ENCODE peak calls at places on chromosomes 11 and 22, in six cellular contexts. V is AG04450, P is fibroblast of lung, R is GM13976, Z is heart left ventricle, L is Peyer's patch. I is an unnamed sample.

GRCh38 chr11:10896493-10896892 is 38.6 kb upstream of the ZBED5 start:
- DNase-seq in V (no peak), P (no peak), R (no peak), Z (no peak), L (no peak), I (no peak)

GRCh38 chr22:42202669-42203068 is 67.8 kb downstream of the TCF20 start:
- DNase-seq in V (peak), P (peak), R (no peak), Z (no peak), L (no peak), I (no peak)

GRCh38 chr22:20319041-20319744 is 667 bp downstream of the DGCR6L start:
- DNase-seq in V (no peak), P (no peak), R (no peak), Z (no peak), L (no peak), I (no peak)

GRCh38 chr11:86508604-86509471 is 134.2 kb downstream of the CCDC81 start:
- DNase-seq in V (no peak), P (peak), R (no peak), Z (no peak), L (no peak), I (no peak)

GRCh38 chr11:118742304-118742703 is 48.7 kb downstream of the DDX6 start:
- DNase-seq in V (no peak), P (no peak), R (no peak), Z (no peak), L (no peak), I (no peak)

GRCh38 chr22:19904881-19905618 is 36.5 kb upstream of the COMT start:
- DNase-seq in V (no peak), P (no peak), R (no peak), Z (no peak), L (no peak), I (no peak)

GRCh38 chr11:30579776-30580175 is 6.4 kb downstream of the MPPED2 start:
- DNase-seq in V (no peak), P (no peak), R (no peak), Z (no peak), L (no peak), I (no peak)

GRCh38 chr22:19815093-19815822 is 39.4 kb downstream of the GNB1L start:
- DNase-seq in V (no peak), P (no peak), R (no peak), Z (no peak), L (no peak), I (no peak)

GRCh38 chr11:73297231-73297590 is 10.9 kb upstream of the ARHGEF17 start:
- DNase-seq in V (no peak), P (no peak), R (no peak), Z (no peak), L (no peak), I (no peak)

GRCh38 chr11:43410394-43410793 is 51.7 kb downstream of the TTC17 start:
- DNase-seq in V (no peak), P (no peak), R (no peak), Z (no peak), L (no peak), I (no peak)

GRCh38 chr11:92510591-92510990 is 286.0 kb downstream of the FAT3 start:
- DNase-seq in V (no peak), P (no peak), R (no peak), Z (no peak), L (no peak), I (no peak)

GRCh38 chr11:6900327-6900999 is 8.2 kb upstream of the OR2D2 start:
- DNase-seq in V (no peak), P (no peak), R (no peak), Z (no peak), L (no peak), I (no peak)
- TF ChIP-seq CTCF in V (no peak), P (no peak), R (no peak), Z (no peak), L (no peak), I (no peak)

DNA sequence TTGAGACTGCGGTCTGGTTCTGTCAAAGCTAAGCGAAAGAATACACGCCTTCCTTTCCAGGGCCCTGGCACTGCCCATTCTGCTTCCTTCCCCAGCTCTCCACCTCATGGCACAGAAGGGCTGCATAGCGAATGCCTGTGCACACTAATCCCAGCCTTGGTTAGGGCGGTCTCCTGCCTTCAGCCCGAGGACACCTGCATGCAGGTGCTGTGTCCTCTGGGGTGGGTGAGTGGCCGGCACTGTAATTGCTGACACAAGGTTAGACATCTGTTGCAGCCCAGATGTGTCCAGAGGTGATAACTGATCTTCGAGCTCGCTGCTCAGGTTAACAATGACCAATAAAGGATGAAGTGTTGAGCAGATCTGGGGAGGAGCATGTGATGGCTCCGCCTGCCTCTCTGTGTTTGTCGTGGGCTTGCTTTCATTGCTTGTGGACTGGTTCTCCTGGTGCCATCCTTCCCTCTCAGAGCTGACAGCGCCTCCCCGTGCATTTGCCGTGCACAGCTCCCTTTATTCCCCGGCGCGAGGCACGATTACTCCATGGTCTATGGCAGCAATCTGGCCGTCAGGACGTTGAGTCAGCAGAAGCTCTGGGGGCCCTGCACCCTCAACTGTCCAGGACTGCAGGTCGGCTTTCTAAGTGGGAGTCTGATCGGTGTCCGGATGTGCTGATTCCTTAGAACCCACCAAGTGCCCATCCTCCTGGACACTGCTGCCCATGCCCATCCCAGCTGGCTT is 1088.2 kb downstream of the BRD1 start:
- DNase-seq in V (no peak), P (no peak), R (no peak), Z (no peak), L (no peak), I (no peak)
- TF ChIP-seq CTCF in V (no peak), P (no peak), R (no peak), Z (no peak), L (no peak), I (no peak)

GRCh38 chr22:50272103-50272782 is 2.1 kb upstream of the MAPK11 start:
- DNase-seq in V (no peak), P (peak), R (no peak), Z (no peak), L (no peak), I (peak)

GRCh38 chr22:50270302-50271010 is at the start of gene MAPK11:
- DNase-seq in V (no peak), P (peak), R (peak), Z (peak), L (peak), I (peak)

GRCh38 chr22:50271011-50271394 is 823 bp upstream of the MAPK11 start:
- DNase-seq in V (no peak), P (no peak), R (no peak), Z (no peak), L (no peak), I (no peak)

GRCh38 chr22:50269573-50270301 is 443 bp downstream of the MAPK11 start:
- DNase-seq in V (no peak), P (peak), R (peak), Z (peak), L (no peak), I (peak)

DNA sequence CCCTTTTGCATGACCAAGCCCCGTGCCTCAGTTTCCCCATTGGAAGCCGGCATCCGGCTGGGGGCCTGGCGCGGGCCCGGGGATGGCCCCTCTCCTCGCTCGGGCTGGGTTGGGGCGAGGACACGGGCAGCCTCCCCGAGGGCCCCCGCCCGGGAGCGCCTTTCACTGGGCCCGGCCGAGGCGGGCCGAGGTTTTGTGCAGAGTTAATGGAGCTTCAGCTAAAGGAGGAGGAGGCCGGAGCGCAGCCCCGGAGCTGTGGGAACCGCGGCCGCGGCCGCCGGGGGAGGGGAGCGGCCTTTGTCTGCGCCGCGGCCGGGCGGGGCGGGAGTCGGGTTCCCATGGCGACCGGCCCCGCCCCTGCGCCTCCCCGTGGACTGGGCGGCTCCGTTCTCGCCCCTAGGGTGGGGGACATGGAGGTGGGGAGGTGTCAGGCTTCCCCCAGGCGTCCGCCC is 1.4 kb upstream of the MAPK11 start:
- DNase-seq in V (no peak), P (peak), R (peak), Z (peak), L (peak), I (peak)
- TF ChIP-seq CTCF in V (peak), P (no peak), R (peak), Z (peak), L (no peak), I (no peak)

GRCh38 chr11:18371279-18371678 is 23.1 kb upstream of the LDHA start:
- DNase-seq in V (no peak), P (peak), R (no peak), Z (no peak), L (no peak), I (no peak)

GRCh38 chr11:18375941-18376340 is 18.4 kb upstream of the LDHA start:
- DNase-seq in V (no peak), P (no peak), R (no peak), Z (no peak), L (no peak), I (no peak)

GRCh38 chr11:18379201-18379600 is 15.2 kb upstream of the LDHA start:
- DNase-seq in V (no peak), P (no peak), R (no peak), Z (no peak), L (no peak), I (no peak)

GRCh38 chr11:18372187-18372586 is 22.2 kb upstream of the LDHA start:
- DNase-seq in V (no peak), P (no peak), R (no peak), Z (no peak), L (no peak), I (no peak)

GRCh38 chr11:18374956-18375355 is 19.4 kb upstream of the LDHA start:
- DNase-seq in V (no peak), P (no peak), R (no peak), Z (no peak), L (no peak), I (no peak)
- TF ChIP-seq CTCF in V (no peak), P (no peak), R (no peak), Z (no peak), L (no peak), I (no peak)

GRCh38 chr11:68325183-68325893 is 12.9 kb downstream of the LRP5 start:
- DNase-seq in V (no peak), P (no peak), R (no peak), Z (no peak), L (no peak), I (no peak)
- TF ChIP-seq CTCF in V (no peak), P (no peak), R (no peak), Z (no peak), L (no peak), I (no peak)

GRCh38 chr22:35103756-35104155 is 37.8 kb downstream of the ISX start:
- DNase-seq in V (no peak), P (no peak), R (no peak), Z (no peak), L (no peak), I (no peak)

GRCh38 chr22:35099883-35100282 is 33.9 kb downstream of the ISX start:
- DNase-seq in V (no peak), P (no peak), R (no peak), Z (no peak), L (no peak), I (no peak)

GRCh38 chr22:35104491-35104890 is 38.5 kb downstream of the ISX start:
- DNase-seq in V (no peak), P (no peak), R (no peak), Z (no peak), L (no peak), I (no peak)

GRCh38 chr22:35098921-35099320 is 33.0 kb downstream of the ISX start:
- DNase-seq in V (no peak), P (no peak), R (no peak), Z (no peak), L (no peak), I (no peak)

DNA sequence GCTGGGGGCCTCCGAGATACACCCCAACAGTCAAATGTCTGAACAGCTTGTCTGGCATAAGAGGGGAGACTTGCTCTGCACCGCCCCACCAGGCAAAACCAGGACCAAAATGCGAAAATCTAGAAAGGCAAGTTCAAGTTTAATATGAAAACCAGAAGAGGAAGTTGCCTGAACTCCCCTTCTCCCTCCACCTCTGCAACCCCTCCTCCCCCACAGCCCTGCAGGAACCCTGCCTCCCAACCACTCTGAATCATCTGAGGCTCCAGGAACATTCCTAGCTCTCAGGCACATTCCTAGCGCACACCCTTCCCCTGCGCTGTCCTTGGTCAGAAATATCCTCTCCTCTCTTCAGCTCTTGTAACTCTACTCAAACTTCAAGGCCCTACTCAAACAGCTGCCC is 36.7 kb downstream of the ISX start:
- DNase-seq in V (no peak), P (peak), R (peak), Z (no peak), L (no peak), I (no peak)
- TF ChIP-seq CTCF in V (no peak), P (no peak), R (no peak), Z (no peak), L (no peak), I (no peak)

GRCh38 chr11:55707029-55707428 is 45.0 kb downstream of the OR4C6 start:
- DNase-seq in V (no peak), P (peak), R (peak), Z (no peak), L (no peak), I (no peak)
- TF ChIP-seq CTCF in V (peak), P (no peak), R (peak), Z (peak), L (no peak), I (peak)

DNA sequence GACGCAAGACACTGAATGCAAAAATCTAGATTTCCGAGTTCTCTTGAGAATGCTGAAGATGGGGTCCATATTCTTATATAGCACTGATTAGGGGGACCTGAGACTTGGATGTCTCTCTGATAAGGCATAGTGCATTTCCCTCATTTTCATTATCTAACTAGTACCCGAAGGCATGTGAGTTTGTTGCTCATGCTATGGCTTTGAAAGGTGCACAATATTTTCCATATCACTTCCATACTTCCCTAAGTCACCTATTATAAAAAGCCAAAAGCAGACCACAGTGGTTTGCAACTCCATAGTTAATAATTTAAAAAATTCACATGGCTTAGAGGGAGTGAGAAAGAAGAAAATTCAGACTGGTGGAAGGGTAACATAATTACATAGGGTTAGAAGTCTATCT is 1.7 kb downstream of the BTBD10 start:
- DNase-seq in V (no peak), P (no peak), R (no peak), Z (no peak), L (no peak), I (no peak)
- TF ChIP-seq CTCF in V (no peak), P (no peak), R (no peak), Z (no peak), L (no peak), I (no peak)

DNA sequence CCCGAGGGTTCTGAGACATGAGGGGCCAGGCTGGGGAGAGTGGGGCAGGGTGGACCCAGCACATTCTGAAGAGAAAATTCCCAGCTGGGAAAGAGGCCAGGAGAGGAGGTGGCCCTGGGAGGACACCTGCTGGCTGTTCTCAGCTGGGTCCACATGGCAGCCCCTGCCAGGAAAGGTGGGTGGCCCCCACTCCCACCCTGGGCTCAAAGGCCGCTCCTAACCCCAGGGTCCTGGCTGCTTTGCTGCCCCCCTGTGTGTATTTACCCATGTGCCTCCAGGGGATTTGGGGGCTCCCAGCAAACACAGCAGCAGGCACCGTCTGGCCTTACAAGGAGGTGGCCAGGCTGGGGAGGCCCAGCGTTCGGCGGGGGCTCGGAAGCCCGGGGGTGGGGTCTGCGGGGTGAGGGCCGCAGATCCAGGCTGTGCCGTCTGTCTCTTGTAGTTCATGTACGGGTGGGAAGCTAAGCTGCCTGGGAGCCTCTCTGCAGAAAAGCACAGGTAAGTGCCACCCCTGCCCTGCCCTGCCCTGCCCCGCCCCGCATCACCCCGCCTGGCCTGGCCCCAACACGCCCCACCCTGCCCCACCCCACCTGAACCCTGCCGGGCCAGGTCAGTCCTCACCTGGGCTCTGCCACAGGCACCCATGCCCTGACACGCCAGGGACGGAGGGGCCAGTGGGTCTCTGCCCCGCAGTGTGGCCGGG is 10.6 kb downstream of the MUC5B start:
- DNase-seq in V (no peak), P (no peak), R (no peak), Z (no peak), L (no peak), I (peak)
- TF ChIP-seq CTCF in V (no peak), P (no peak), R (no peak), Z (no peak), L (no peak), I (no peak)

GRCh38 chr11:46134061-46134460 is 12.8 kb upstream of the PHF21A start:
- DNase-seq in V (no peak), P (no peak), R (no peak), Z (no peak), L (no peak), I (no peak)

GRCh38 chr11:46133119-46133518 is 11.9 kb upstream of the PHF21A start:
- DNase-seq in V (no peak), P (no peak), R (no peak), Z (peak), L (no peak), I (no peak)

GRCh38 chr11:46129133-46129532 is 7.9 kb upstream of the PHF21A start:
- DNase-seq in V (no peak), P (no peak), R (no peak), Z (no peak), L (no peak), I (no peak)

GRCh38 chr11:46130286-46130937 is 9.2 kb upstream of the PHF21A start:
- DNase-seq in V (no peak), P (no peak), R (no peak), Z (no peak), L (no peak), I (no peak)

DNA sequence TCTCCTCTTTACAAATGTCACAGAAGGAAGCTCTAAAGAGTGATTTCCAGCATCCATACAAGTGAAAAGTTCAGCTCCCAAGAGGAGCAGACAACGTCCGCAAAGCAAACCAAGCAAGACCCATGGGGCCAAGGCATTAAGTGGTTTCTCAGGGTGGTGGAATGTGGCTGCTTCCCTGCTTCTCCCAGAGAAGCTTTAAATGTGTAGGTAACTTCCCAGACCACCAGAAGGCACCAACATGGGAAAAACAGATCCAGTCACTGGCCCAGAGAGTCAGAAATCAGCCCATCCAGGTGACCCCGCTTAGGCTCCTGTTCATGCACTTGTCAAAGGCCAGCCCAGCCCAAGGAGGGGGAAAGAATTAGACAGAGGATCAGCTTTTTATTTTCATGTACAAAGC is 13.3 kb upstream of the PHF21A start:
- DNase-seq in V (no peak), P (no peak), R (no peak), Z (no peak), L (no peak), I (no peak)
- TF ChIP-seq CTCF in V (peak), P (no peak), R (no peak), Z (no peak), L (no peak), I (no peak)

I was measured in glutamatergic neuron.